ENCODE peak calls at places on chromosomes 16 and 17, in ten cellular contexts. L is breast epithelium, W is adrenal gland, U is A549, T is heart left ventricle, S is ovary, Q is sigmoid colon, X is GM12878, O is transverse colon, D is body of pancreas. M is an unnamed sample.

GRCh38 chr16:87789437-87790277 is 23.9 kb upstream of the KLHDC4 start:
- DNase-seq in Q (peak), O (no peak), T (no peak), X (no peak), L (peak), S (no peak), U (peak), W (no peak), D (no peak), M (no peak)

GRCh38 chr16:56755038-56755437 is 25.1 kb downstream of the NUP93 start:
- DNase-seq in X (no peak), D (no peak), W (no peak), U (no peak), Q (no peak), S (no peak), O (no peak), T (no peak), L (no peak), M (no peak)

GRCh38 chr16:57563487-57563750 is 21.0 kb downstream of the ADGRG5 start:
- DNase-seq in S (no peak), T (no peak), Q (no peak), W (no peak), U (no peak), D (no peak), O (no peak), L (no peak), X (no peak), M (no peak)

GRCh38 chr17:55356440-55357328 is 65.0 kb downstream of the MMD start:
- DNase-seq in X (peak), S (peak), T (peak), L (no peak), O (peak), W (peak), U (peak), D (peak), Q (peak), M (no peak)

GRCh38 chr17:65888649-65889048 is 303.3 kb downstream of the CEP112 start:
- DNase-seq in Q (no peak), U (no peak), O (no peak), L (no peak), S (no peak), T (no peak), X (no peak), D (no peak), W (no peak), M (no peak)

GRCh38 chr16:31361201-31362110 is 6.5 kb downstream of the ITGAX start:
- DNase-seq in U (no peak), W (no peak), D (no peak), X (no peak), Q (no peak), L (peak), O (no peak), S (no peak), T (peak), M (no peak)

GRCh38 chr17:78528541-78528940 is 48.7 kb downstream of the DNAH17 start:
- DNase-seq in T (no peak), L (no peak), S (no peak), Q (peak), O (no peak), U (no peak), X (no peak), W (no peak), D (no peak), M (no peak)

GRCh38 chr16:11615756-11616447 is 29.2 kb upstream of the LITAF start:
- DNase-seq in W (no peak), T (no peak), L (no peak), S (no peak), D (no peak), Q (no peak), X (no peak), U (no peak), O (no peak), M (no peak)

GRCh38 chr16:3091551-3091950 is 7.5 kb downstream of the ZSCAN10 start:
- DNase-seq in X (no peak), O (no peak), U (no peak), L (no peak), T (no peak), D (no peak), Q (no peak), S (no peak), W (no peak), M (no peak)
- TF ChIP-seq POLR2A in X (no peak), O (no peak), U (no peak), L (no peak), T (no peak), D (no peak), Q (no peak), S (no peak), W (no peak), M (no peak)

DNA sequence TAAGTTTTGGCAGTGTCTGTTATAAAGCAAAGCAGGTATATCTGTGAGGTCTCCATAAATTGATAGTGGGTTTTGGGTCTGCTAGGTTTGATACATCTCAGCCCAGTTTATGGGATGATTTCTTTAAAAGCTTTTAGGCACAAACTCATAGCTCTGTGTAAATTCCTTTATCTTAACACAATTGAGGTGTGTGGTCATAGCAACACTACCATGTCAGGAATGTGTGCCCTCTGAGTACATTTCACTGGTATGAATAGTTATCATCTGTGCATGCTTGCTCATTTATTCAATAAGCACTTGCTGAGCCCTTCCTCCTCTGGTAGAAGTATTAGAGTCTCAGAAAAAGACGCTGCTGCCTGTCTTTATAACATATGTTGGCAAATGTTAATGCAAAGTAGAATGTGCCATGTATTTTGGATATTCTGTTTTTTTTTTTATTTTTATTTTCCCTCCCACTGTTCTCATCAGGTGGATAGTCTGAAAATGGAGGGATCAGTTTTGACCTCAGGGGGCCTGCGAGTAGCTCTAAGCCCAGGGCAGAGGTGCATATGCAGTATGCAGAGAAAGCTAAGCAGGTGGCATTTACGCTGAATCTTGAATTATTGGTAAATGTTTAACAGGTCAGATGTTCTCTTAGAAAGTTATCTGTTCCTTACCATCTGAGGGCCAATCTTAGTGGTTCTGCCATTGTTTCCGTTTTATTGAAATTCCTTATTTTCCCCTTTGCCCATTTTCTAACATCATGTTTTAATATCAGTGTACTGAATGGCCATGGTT is 90.7 kb downstream of the WNT3 start:
- DNase-seq in L (no peak), X (no peak), W (no peak), T (no peak), O (no peak), S (no peak), Q (no peak), D (no peak), U (no peak), M (no peak)
- H3K27ac ChIP-seq in L (no peak), X (no peak), W (no peak), T (no peak), O (no peak), S (no peak), Q (no peak), D (no peak), U (no peak), M (no peak)

GRCh38 chr16:89360760-89361435 is 129.5 kb downstream of the ANKRD11 start:
- DNase-seq in Q (no peak), L (no peak), S (no peak), T (no peak), U (no peak), W (no peak), O (peak), D (peak), X (peak), M (no peak)
- H3K4me3 ChIP-seq in Q (no peak), L (no peak), S (no peak), T (no peak), U (no peak), W (no peak), O (no peak), D (no peak), X (peak), M (no peak)

GRCh38 chr17:77402159-77402731 is 261.5 kb downstream of the SEC14L1 start:
- DNase-seq in W (no peak), L (no peak), S (no peak), Q (no peak), U (no peak), X (no peak), O (no peak), D (no peak), T (no peak), M (no peak)

GRCh38 chr17:77398274-77398673 is 257.5 kb downstream of the SEC14L1 start:
- DNase-seq in T (no peak), U (no peak), D (no peak), X (no peak), O (no peak), L (no peak), Q (no peak), W (no peak), S (no peak), M (no peak)

GRCh38 chr17:77403854-77404253 is 263.1 kb downstream of the SEC14L1 start:
- DNase-seq in S (no peak), T (no peak), D (no peak), U (no peak), L (no peak), Q (no peak), W (no peak), O (no peak), X (no peak), M (no peak)

GRCh38 chr17:77399319-77399959 is 258.7 kb downstream of the SEC14L1 start:
- DNase-seq in L (no peak), O (no peak), U (no peak), T (no peak), X (no peak), Q (no peak), S (no peak), D (no peak), W (no peak), M (no peak)

DNA sequence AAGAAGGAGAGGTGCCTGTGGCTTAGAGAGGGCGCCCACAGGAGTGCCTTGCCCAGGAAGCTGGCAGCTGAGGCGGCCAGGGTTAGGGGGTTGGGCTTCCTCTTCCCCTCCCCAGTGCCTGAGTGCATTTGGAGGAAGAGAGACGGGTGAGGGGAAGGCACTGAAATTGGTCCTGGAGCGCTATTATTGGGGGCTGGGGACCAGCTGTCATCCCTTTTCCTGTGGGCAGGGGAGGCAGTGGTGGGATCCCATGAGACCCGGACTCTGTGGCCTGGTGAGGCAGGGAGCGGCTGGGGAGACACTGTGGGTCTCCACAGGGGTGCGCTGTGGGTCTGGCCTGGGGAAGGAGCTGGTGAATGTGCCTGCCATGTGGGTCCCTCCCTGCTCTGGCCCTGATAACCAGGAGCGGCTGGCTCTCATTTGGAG is 259.7 kb downstream of the SEC14L1 start:
- DNase-seq in L (no peak), X (no peak), W (no peak), O (no peak), D (no peak), U (no peak), S (no peak), T (peak), Q (no peak), M (no peak)
- TF ChIP-seq POLR2A in L (no peak), X (no peak), W (no peak), O (no peak), D (no peak), U (no peak), S (no peak), T (no peak), Q (no peak), M (no peak)

DNA sequence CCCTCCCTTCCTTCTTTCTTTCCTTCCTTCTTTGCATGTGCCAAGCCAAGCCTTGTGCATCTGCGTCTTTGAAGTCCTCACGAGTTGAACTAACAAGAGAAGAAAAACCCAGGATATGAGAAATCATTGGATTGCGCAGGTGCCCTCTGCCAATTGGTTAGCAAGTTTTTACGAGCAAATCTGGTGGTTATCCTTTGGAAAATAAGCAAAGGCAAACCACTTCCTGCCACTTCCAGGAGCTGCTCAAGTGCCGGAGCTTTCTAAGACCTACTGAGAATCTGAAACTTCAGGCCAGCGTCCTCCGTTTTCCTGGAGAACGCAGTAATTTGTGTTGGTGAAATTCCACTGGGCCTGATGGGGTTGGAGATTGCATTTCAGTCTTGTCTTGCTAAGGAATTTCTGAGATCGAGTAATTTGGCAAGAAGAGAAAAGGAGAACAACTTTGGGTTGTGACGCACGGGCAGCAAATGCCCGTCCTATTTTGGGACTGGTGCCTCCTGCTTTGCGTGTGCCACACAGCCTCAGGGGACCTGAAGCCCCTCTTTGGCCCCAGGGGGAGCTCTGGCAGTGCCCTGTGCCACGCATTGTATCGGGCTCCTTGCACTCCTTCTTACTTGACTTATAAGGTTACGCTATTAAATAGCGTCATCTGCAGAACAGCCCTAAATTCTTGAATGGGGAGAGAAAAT is 56.4 kb downstream of the CMIP start:
- DNase-seq in O (no peak), W (no peak), Q (no peak), L (no peak), T (peak), X (no peak), S (no peak), U (no peak), D (no peak), M (no peak)
- H3K27ac ChIP-seq in O (peak), W (no peak), Q (no peak), L (peak), T (peak), X (no peak), S (no peak), U (peak), D (peak), M (peak)

DNA sequence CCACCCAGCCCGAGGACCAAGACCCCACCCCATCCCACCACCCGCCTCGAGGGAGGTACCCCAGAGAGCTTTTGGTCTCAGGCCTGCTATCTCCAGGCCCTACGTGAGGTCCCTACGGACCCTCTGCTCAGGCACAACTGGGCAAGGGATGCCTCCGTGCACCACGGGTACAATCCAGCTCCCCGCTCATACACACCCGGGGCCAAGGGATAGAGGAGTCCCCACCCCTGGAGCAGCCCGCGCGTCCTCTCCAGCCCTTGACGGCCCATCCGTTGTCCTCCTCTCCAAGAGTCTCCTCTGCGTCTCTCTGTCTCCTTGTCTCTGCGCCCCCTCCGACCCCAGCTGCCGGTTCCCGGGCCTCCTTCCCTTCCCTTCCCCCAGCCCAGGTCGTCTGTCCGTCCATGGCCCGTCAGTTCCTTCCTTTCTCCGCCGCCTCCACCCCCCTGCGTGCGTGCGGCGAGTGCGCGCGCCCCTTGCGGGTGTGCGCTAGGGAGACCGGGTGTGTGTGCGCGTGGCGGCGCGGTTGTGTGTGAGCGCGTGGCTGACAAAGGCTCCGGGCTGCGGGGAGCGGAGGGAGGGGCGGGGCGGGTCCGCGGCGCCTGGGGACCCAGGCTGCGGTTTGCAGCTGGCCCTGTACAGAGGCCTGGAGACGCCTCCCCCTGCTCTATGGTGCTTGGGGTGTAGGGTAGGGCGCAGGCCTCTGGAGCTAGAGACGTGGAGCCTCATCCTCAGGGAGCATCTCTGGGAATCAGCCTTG is 928 bp downstream of the SPNS2 start:
- DNase-seq in L (no peak), D (no peak), S (no peak), T (no peak), W (no peak), U (peak), X (no peak), O (no peak), Q (no peak), M (no peak)
- H3K4me3 ChIP-seq in L (peak), D (no peak), S (peak), T (peak), W (no peak), U (peak), X (no peak), O (peak), Q (peak), M (peak)

GRCh38 chr17:45147102-45147580 is 1.1 kb upstream of the HEXIM1 start:
- DNase-seq in L (peak), Q (no peak), U (peak), W (no peak), X (no peak), T (no peak), S (peak), D (peak), O (no peak), M (no peak)

GRCh38 chr17:45149037-45149668 is 878 bp downstream of the HEXIM1 start:
- DNase-seq in Q (peak), O (peak), T (peak), D (peak), S (peak), X (no peak), W (peak), L (peak), U (peak), M (no peak)

GRCh38 chr17:45149669-45150603 is 1.7 kb downstream of the HEXIM1 start:
- DNase-seq in L (peak), U (peak), X (no peak), O (peak), W (peak), Q (peak), D (peak), T (peak), S (peak), M (no peak)

GRCh38 chr17:45147581-45148182 is 593 bp upstream of the HEXIM1 start:
- DNase-seq in D (peak), Q (peak), S (peak), W (peak), L (peak), O (peak), U (peak), X (peak), T (peak), M (no peak)

DNA sequence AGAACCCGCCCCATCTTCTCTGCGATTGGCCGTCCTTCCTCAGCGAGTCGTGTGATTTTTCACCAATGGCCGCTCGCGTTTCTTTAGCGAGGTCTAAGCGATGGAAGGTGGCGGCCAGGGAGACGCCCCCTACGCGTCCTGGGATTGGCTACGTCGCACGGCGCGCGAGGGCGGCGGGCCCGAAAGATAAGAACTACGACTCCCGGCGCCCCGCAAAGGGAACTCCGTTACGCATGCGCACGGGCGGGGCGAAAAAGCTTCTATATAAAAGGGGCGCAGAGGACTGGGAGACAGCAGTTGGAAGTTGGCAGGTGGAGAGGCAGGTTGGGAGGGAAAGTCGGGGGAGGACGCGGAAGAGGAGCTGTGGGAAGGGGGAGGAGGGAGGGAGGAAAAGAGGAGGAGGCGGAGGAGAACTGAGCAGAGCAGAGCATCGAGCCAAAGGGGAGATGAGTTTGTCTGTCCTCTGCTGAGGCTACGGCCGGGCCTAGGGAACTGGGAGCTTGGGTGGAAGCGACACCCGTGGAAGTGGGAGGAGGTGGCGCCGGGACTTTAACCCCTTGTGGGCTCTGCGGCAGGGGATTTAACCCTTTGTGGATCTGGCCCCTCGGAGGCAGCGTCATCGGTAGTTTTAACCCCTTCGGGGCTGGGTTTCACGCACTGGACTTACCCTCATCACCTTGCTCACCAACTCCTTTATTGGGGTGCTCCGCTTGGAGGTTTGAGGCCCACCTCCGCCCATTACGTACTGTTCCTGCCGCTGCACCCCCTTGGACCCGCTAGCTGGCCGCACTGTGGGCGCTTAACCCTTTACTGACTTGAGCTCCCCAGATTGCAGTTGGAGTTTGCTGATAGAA is at the start of gene HEXIM1:
- DNase-seq in T (peak), D (peak), X (peak), O (peak), L (peak), S (peak), U (peak), W (peak), Q (peak), M (peak)
- TF ChIP-seq POLR2A in T (peak), D (peak), X (peak), O (peak), L (peak), S (peak), U (peak), W (peak), Q (peak), M (peak)